ENCODE peak calls at places on chromosomes 4 and X, in four cellular contexts. One of them, this sample, is unnamed.

GRCh38 chr4:169791064-169791463 is 33.3 kb upstream of the HPF1 start:
- DNase-seq in neuronal stem cell: no peak
- DNase-seq in H1: no peak
- DNase-seq in mesenchymal stem cell: no peak
- DNase-seq in this sample: no peak

GRCh38 chr4:8774071-8774470 is 97.6 kb downstream of the HMX1 start:
- DNase-seq in mesenchymal stem cell: no peak
- DNase-seq in H1: no peak
- DNase-seq in neuronal stem cell: no peak
- DNase-seq in this sample: no peak

GRCh38 chr4:123941306-123941705 is 544.7 kb downstream of the SPRY1 start:
- DNase-seq in neuronal stem cell: no peak
- DNase-seq in H1: no peak
- DNase-seq in mesenchymal stem cell: no peak
- DNase-seq in this sample: no peak

GRCh38 chr4:169342906-169343560 is 72.3 kb upstream of the SH3RF1 start:
- DNase-seq in mesenchymal stem cell: no peak
- DNase-seq in H1: no peak
- DNase-seq in neuronal stem cell: no peak
- DNase-seq in this sample: no peak

GRCh38 chr4:6951880-6952381 is 42.3 kb downstream of the TBC1D14 start:
- DNase-seq in mesenchymal stem cell: no peak
- DNase-seq in neuronal stem cell: no peak
- DNase-seq in H1: no peak
- DNase-seq in this sample: no peak

GRCh38 chrX:54479471-54480122 is 16.4 kb downstream of the FGD1 start:
- DNase-seq in H1: peak; percentile 53
- DNase-seq in neuronal stem cell: no peak
- DNase-seq in mesenchymal stem cell: peak; percentile 19
- DNase-seq in this sample: peak; percentile 68

GRCh38 chr4:110211007-110211769 is 12.8 kb upstream of the ELOVL6 start:
- DNase-seq in H1: no peak
- DNase-seq in neuronal stem cell: no peak
- DNase-seq in mesenchymal stem cell: peak; percentile 64
- DNase-seq in this sample: no peak

GRCh38 chrX:69616520-69617203 is 749 bp downstream of the EDA start:
- DNase-seq in mesenchymal stem cell: no peak
- DNase-seq in neuronal stem cell: no peak
- DNase-seq in H1: no peak
- DNase-seq in this sample: peak; percentile 36

GRCh38 chr4:159146454-159146853 is 43.6 kb downstream of the RAPGEF2 start:
- DNase-seq in mesenchymal stem cell: no peak
- DNase-seq in neuronal stem cell: no peak
- DNase-seq in H1: no peak
- DNase-seq in this sample: no peak

GRCh38 chr4:1793940-1794808 is 1.1 kb downstream of the FGFR3 start:
- DNase-seq in neuronal stem cell: no peak
- DNase-seq in H1: no peak
- DNase-seq in mesenchymal stem cell: peak; percentile 46
- DNase-seq in this sample: no peak

GRCh38 chr4:141413366-141413765 is 192.7 kb downstream of the ZNF330 start:
- DNase-seq in H1: no peak
- DNase-seq in mesenchymal stem cell: no peak
- DNase-seq in neuronal stem cell: no peak
- DNase-seq in this sample: no peak

GRCh38 chr4:48985976-48986653 is at the start of gene CWH43:
- DNase-seq in neuronal stem cell: peak; percentile 12
- DNase-seq in H1: peak; percentile 80
- DNase-seq in mesenchymal stem cell: no peak
- DNase-seq in this sample: peak; percentile 73

GRCh38 chr4:141646969-141647368 is 10.6 kb downstream of the IL15 start:
- DNase-seq in mesenchymal stem cell: peak; percentile 45
- DNase-seq in neuronal stem cell: no peak
- DNase-seq in H1: no peak
- DNase-seq in this sample: no peak

GRCh38 chr4:126458993-126459392 is 1144.2 kb downstream of the FAT4 start:
- DNase-seq in H1: no peak
- DNase-seq in neuronal stem cell: no peak
- DNase-seq in mesenchymal stem cell: no peak
- DNase-seq in this sample: no peak

GRCh38 chr4:39873823-39874222 is 103.9 kb downstream of the PDS5A start:
- DNase-seq in H1: no peak
- DNase-seq in neuronal stem cell: no peak
- DNase-seq in mesenchymal stem cell: peak; percentile 22
- DNase-seq in this sample: no peak

GRCh38 chr4:6971536-6972374 is 62.1 kb downstream of the TBC1D14 start:
- DNase-seq in neuronal stem cell: no peak
- DNase-seq in H1: no peak
- DNase-seq in mesenchymal stem cell: no peak
- DNase-seq in this sample: no peak

GRCh38 chrX:21658152-21658737 is at the start of gene KLHL34:
- DNase-seq in H1: no peak
- DNase-seq in neuronal stem cell: no peak
- DNase-seq in mesenchymal stem cell: no peak
- DNase-seq in this sample: no peak

GRCh38 chr4:35151816-35152572 is 1092.3 kb downstream of the ARAP2 start:
- DNase-seq in neuronal stem cell: no peak
- DNase-seq in mesenchymal stem cell: peak; percentile 4
- DNase-seq in H1: peak; percentile 66
- DNase-seq in this sample: peak; percentile 55

GRCh38 chr4:128858875-128859696 is 49.6 kb downstream of the JADE1 start:
- DNase-seq in H1: no peak
- DNase-seq in mesenchymal stem cell: peak; percentile 17
- DNase-seq in neuronal stem cell: no peak
- DNase-seq in this sample: no peak

GRCh38 chr4:32790803-32791202 is 2070.6 kb downstream of the PCDH7 start:
- DNase-seq in neuronal stem cell: no peak
- DNase-seq in mesenchymal stem cell: no peak
- DNase-seq in H1: no peak
- DNase-seq in this sample: no peak

GRCh38 chr4:5883916-5884315 is 9.0 kb downstream of the CRMP1 start:
- DNase-seq in mesenchymal stem cell: peak; percentile 19
- DNase-seq in H1: no peak
- DNase-seq in neuronal stem cell: no peak
- DNase-seq in this sample: no peak

GRCh38 chr4:2831611-2832308 is 11.9 kb upstream of the ADD1 start:
- DNase-seq in H1: no peak
- DNase-seq in mesenchymal stem cell: no peak
- DNase-seq in neuronal stem cell: no peak
- DNase-seq in this sample: no peak

GRCh38 chr4:64713256-64713840 is 304.1 kb upstream of the TECRL start:
- DNase-seq in H1: no peak
- DNase-seq in mesenchymal stem cell: peak; percentile 44
- DNase-seq in neuronal stem cell: no peak
- DNase-seq in this sample: no peak

GRCh38 chrX:37454537-37455285 is 105.5 kb downstream of the PRRG1 start:
- DNase-seq in neuronal stem cell: no peak
- DNase-seq in H1: no peak
- DNase-seq in mesenchymal stem cell: no peak
- DNase-seq in this sample: peak; percentile 48

GRCh38 chrX:136336623-136337022 is 35.9 kb downstream of the ADGRG4 start:
- DNase-seq in mesenchymal stem cell: peak; percentile 2
- DNase-seq in H1: no peak
- DNase-seq in neuronal stem cell: no peak
- DNase-seq in this sample: no peak

GRCh38 chrX:153920546-153920945 is 5.5 kb downstream of the ARHGAP4 start:
- DNase-seq in neuronal stem cell: no peak
- DNase-seq in mesenchymal stem cell: no peak
- DNase-seq in H1: no peak
- DNase-seq in this sample: no peak

GRCh38 chrX:12956704-12957541 is 18.0 kb upstream of the TMSB4X start:
- DNase-seq in mesenchymal stem cell: peak; percentile 71
- DNase-seq in H1: no peak
- DNase-seq in neuronal stem cell: no peak
- DNase-seq in this sample: no peak

GRCh38 chrX:119871599-119872395 is at the start of the genes NDUFA1 and RNF113A:
- DNase-seq in H1: peak; percentile 74
- DNase-seq in mesenchymal stem cell: peak; percentile 89
- DNase-seq in neuronal stem cell: peak; percentile 63
- DNase-seq in this sample: peak; percentile 81

GRCh38 chrX:120365320-120365719 is 3.4 kb downstream of the ATP1B4 start:
- DNase-seq in neuronal stem cell: peak; percentile 33
- DNase-seq in H1: peak; percentile 81
- DNase-seq in mesenchymal stem cell: peak; percentile 1
- DNase-seq in this sample: peak; percentile 48

GRCh38 chr4:173046818-173047217 is 121.8 kb upstream of the GALNT7 start:
- DNase-seq in neuronal stem cell: no peak
- DNase-seq in H1: no peak
- DNase-seq in mesenchymal stem cell: peak; percentile 11
- DNase-seq in this sample: no peak

GRCh38 chr4:145279122-145279960 is 99.0 kb upstream of the OTUD4 start:
- DNase-seq in neuronal stem cell: no peak
- DNase-seq in H1: no peak
- DNase-seq in mesenchymal stem cell: peak; percentile 88
- DNase-seq in this sample: no peak

GRCh38 chr4:182291597-182291996 is 48.4 kb downstream of the TENM3 start:
- DNase-seq in H1: no peak
- DNase-seq in mesenchymal stem cell: no peak
- DNase-seq in neuronal stem cell: no peak
- DNase-seq in this sample: no peak

GRCh38 chr4:182288534-182288933 is 45.3 kb downstream of the TENM3 start:
- DNase-seq in mesenchymal stem cell: no peak
- DNase-seq in H1: no peak
- DNase-seq in neuronal stem cell: no peak
- DNase-seq in this sample: no peak

GRCh38 chr4:182289809-182290208 is 46.6 kb downstream of the TENM3 start:
- DNase-seq in mesenchymal stem cell: no peak
- DNase-seq in neuronal stem cell: no peak
- DNase-seq in H1: no peak
- DNase-seq in this sample: peak; percentile 41

GRCh38 chr4:182286035-182286434 is 42.8 kb downstream of the TENM3 start:
- DNase-seq in H1: no peak
- DNase-seq in mesenchymal stem cell: no peak
- DNase-seq in neuronal stem cell: no peak
- DNase-seq in this sample: no peak

DNA sequence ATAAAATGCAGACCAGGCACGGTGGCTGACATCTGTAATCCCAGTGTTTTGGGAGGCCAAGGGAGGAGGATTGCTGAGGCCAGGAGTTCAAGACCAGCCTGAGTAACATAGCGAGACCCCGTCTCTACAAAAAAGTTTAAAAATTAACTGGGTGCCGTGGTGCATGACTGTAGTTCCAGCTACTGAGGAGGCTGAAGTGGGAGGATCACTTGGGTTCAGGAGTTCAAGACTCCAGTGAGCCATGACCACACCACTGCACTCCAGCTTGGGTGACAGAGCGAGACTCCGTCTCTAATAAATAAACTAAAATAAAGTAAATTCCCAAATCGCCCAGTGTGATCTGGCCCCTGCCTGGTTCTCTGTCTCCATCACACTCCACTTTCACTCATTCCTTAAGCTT is 43.7 kb downstream of the TENM3 start:
- DNase-seq in mesenchymal stem cell: no peak
- DNase-seq in neuronal stem cell: no peak
- DNase-seq in H1: no peak
- DNase-seq in this sample: no peak
- H2AK5ac ChIP-seq in mesenchymal stem cell: peak overlapping the region; percentile 79
- H2AK5ac ChIP-seq in neuronal stem cell: no peak overlapping the region
- H2AK5ac ChIP-seq in H1: no peak overlapping the region
- H2AK5ac ChIP-seq in this sample: no peak overlapping the region

DNA sequence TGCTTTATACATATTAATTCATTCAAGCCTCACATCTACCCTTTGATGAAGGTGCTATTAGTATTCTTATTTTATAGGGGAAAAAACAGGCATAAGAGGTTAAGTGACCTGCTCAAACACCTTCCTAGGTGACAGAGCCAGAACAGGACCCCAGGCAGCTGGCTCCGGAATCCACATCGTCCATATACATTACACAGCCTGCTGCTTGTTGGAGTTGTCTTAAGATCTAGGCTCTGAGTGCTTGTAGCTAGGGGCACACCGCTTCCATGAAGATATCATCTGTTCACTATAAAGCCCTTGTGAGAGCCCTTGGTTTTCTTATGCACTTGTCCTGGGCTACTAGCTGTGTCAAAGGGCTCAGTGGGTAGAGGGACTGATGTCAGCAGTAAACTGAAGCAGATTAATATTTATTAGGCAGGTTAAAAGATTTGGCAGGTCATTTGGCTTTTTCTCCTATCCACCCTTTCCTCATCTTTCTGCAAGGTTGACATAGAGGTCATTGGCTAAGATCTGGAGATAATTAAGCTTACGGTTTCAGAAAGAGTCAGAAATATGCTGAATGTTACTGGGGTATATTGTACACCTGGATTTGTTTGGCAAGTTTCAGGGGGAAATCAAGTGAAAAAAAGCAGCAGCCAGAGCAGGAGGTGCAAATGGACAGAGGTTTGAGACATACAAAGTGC is 195.4 kb downstream of the SOWAHB start:
- DNase-seq in H1: no peak
- DNase-seq in mesenchymal stem cell: no peak
- DNase-seq in neuronal stem cell: no peak
- DNase-seq in this sample: no peak
- H3K4me2 ChIP-seq in H1: no peak overlapping the region
- H3K4me2 ChIP-seq in mesenchymal stem cell: no peak overlapping the region
- H3K4me2 ChIP-seq in neuronal stem cell: no peak overlapping the region
- H3K4me2 ChIP-seq in this sample: no peak overlapping the region

GRCh38 chr4:26484032-26484515 is 6.2 kb downstream of the CCKAR start:
- DNase-seq in neuronal stem cell: no peak
- DNase-seq in H1: no peak
- DNase-seq in mesenchymal stem cell: peak; percentile 60
- DNase-seq in this sample: no peak
- H3K9ac ChIP-seq in neuronal stem cell: no peak overlapping the region
- H3K9ac ChIP-seq in H1: no peak overlapping the region
- H3K9ac ChIP-seq in mesenchymal stem cell: peak overlapping the region; percentile 7
- H3K9ac ChIP-seq in this sample: no peak overlapping the region

DNA sequence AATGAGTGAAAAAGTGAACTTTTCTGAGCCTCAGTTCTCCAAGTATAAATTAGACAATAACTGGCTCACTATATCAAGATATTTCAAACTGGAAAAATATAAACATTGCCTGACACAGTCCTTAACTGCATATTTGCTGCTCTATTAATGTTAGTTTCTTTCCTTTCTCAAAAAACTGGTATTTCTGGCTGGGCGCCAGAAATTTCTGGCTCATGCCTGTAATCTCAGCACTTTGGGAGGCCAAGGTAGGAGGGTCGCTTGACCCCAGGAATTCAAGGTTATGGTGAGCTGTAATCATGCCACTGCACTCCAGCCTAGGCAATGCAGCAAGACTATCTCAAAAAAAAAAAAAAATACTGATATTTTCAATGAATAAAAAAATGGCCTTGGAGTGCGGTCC is 227.0 kb downstream of the MAGEB17 start:
- DNase-seq in neuronal stem cell: no peak
- DNase-seq in H1: no peak
- DNase-seq in mesenchymal stem cell: no peak
- DNase-seq in this sample: no peak
- H2AK5ac ChIP-seq in neuronal stem cell: no peak overlapping the region
- H2AK5ac ChIP-seq in H1: no peak overlapping the region
- H2AK5ac ChIP-seq in mesenchymal stem cell: no peak overlapping the region
- H2AK5ac ChIP-seq in this sample: no peak overlapping the region

GRCh38 chr4:58807843-58808605 is 1697.8 kb upstream of the IGFBP7 start:
- DNase-seq in mesenchymal stem cell: peak; percentile 29
- DNase-seq in H1: no peak
- DNase-seq in neuronal stem cell: no peak
- DNase-seq in this sample: no peak
- H3K4me2 ChIP-seq in mesenchymal stem cell: no peak overlapping the region
- H3K4me2 ChIP-seq in H1: no peak overlapping the region
- H3K4me2 ChIP-seq in neuronal stem cell: no peak overlapping the region
- H3K4me2 ChIP-seq in this sample: no peak overlapping the region

This sample was measured in H9.